ENCODE peak calls at places on chromosomes 16 and 17, in four cellular contexts. D, G, C and J are unnamed samples.

GRCh38 chr17:50155115-50155819 is 4.8 kb upstream of the PPP1R9B start:
- DNase-seq in D (no peak), G (no peak), C (peak), J (no peak)

GRCh38 chr17:9211133-9211765 is 189.9 kb downstream of the NTN1 start:
- DNase-seq in D (no peak), G (no peak), C (no peak), J (no peak)

GRCh38 chr17:13584701-13585080 is 17.0 kb downstream of the HS3ST3A1 start:
- DNase-seq in D (peak), G (no peak), C (no peak), J (no peak)

GRCh38 chr16:22001591-22001990 is 675 bp upstream of the PDZD9 start:
- DNase-seq in D (no peak), G (no peak), C (peak), J (no peak)

GRCh38 chr17:75155191-75155601 is 884 bp upstream of the JPT1 start:
- DNase-seq in D (peak), G (no peak), C (no peak), J (peak)

GRCh38 chr16:89871895-89872294 is 1.5 kb upstream of the TCF25 start:
- DNase-seq in D (no peak), G (no peak), C (no peak), J (no peak)

GRCh38 chr16:58882292-58882691 is 148.2 kb upstream of the GOT2 start:
- DNase-seq in D (no peak), G (no peak), C (no peak), J (no peak)

GRCh38 chr16:68396481-68396880 is 51.8 kb downstream of the SMPD3 start:
- DNase-seq in D (no peak), G (peak), C (peak), J (no peak)

GRCh38 chr16:73616186-73616585 is 568.3 kb upstream of the ZFHX3 start:
- DNase-seq in D (no peak), G (peak), C (peak), J (no peak)

GRCh38 chr16:27318399-27319256 is 4.9 kb downstream of the IL4R start:
- DNase-seq in D (no peak), G (peak), C (peak), J (no peak)

GRCh38 chr17:57604771-57605733 is 140.0 kb downstream of the CCDC182 start:
- DNase-seq in D (no peak), G (peak), C (peak), J (no peak)

GRCh38 chr16:27892879-27893278 is 170.6 kb downstream of the GSG1L start:
- DNase-seq in D (no peak), G (no peak), C (no peak), J (no peak)

GRCh38 chr17:67260051-67260987 is 15.3 kb upstream of the HELZ start:
- DNase-seq in D (no peak), G (no peak), C (peak), J (no peak)

GRCh38 chr17:13835151-13835550 is 233.4 kb upstream of the HS3ST3A1 start:
- DNase-seq in D (no peak), G (no peak), C (peak), J (no peak)

GRCh38 chr17:6325741-6326140 is 109.2 kb downstream of the AIPL1 start:
- DNase-seq in D (no peak), G (no peak), C (no peak), J (no peak)

GRCh38 chr16:70586731-70587130 is 59.6 kb upstream of the IL34 start:
- DNase-seq in D (no peak), G (no peak), C (no peak), J (no peak)

GRCh38 chr16:86925067-86925791 is 346.9 kb downstream of the FOXL1 start:
- DNase-seq in D (peak), G (no peak), C (peak), J (no peak)

GRCh38 chr16:71722801-71723536 is 1.5 kb downstream of the PHLPP2 start:
- DNase-seq in D (peak), G (peak), C (peak), J (no peak)

GRCh38 chr16:74740795-74741304 is 33.8 kb downstream of the FA2H start:
- DNase-seq in D (peak), G (no peak), C (peak), J (no peak)

GRCh38 chr16:70380205-70380918 is 33.7 kb downstream of the DDX19A start:
- DNase-seq in D (peak), G (peak), C (peak), J (no peak)

GRCh38 chr17:3678095-3678820 is 9.6 kb downstream of the EMC6 start:
- DNase-seq in D (no peak), G (no peak), C (no peak), J (no peak)

GRCh38 chr17:47611372-47612350 is 38.1 kb upstream of the KPNB1 start:
- DNase-seq in D (no peak), G (no peak), C (peak), J (no peak)

GRCh38 chr17:67390646-67391480 is 13.8 kb downstream of the PITPNC1 start:
- DNase-seq in D (peak), G (no peak), C (peak), J (peak)

GRCh38 chr16:56245197-56245596 is 53.9 kb downstream of the GNAO1 start:
- DNase-seq in D (peak), G (no peak), C (no peak), J (no peak)

GRCh38 chr17:77318491-77319210 is 177.9 kb downstream of the SEC14L1 start:
- DNase-seq in D (no peak), G (no peak), C (peak), J (no peak)

GRCh38 chr16:649646-650045 is 481 bp downstream of the WDR90 start:
- DNase-seq in D (no peak), G (peak), C (no peak), J (no peak)

GRCh38 chr17:66904760-66905637 is 59.5 kb upstream of the CACNG4 start:
- DNase-seq in D (peak), G (no peak), C (peak), J (peak)

GRCh38 chr17:66032082-66032712 is 159.7 kb downstream of the CEP112 start:
- DNase-seq in D (no peak), G (no peak), C (no peak), J (no peak)

GRCh38 chr17:8154608-8155152 is 2.5 kb upstream of the PER1 start:
- DNase-seq in D (no peak), G (no peak), C (peak), J (no peak)

GRCh38 chr16:27920391-27920891 is 143.1 kb downstream of the GSG1L start:
- DNase-seq in D (no peak), G (no peak), C (no peak), J (no peak)

GRCh38 chr17:30235386-30236296 is at the start of gene SLC6A4:
- DNase-seq in D (no peak), G (no peak), C (peak), J (no peak)

GRCh38 chr17:79562117-79562805 is 48.6 kb downstream of the RBFOX3 start:
- DNase-seq in D (no peak), G (no peak), C (no peak), J (no peak)

GRCh38 chr17:79630821-79631639 is 20.2 kb upstream of the RBFOX3 start:
- DNase-seq in D (no peak), G (no peak), C (no peak), J (no peak)

GRCh38 chr16:78570409-78571141 is 471.1 kb downstream of the WWOX start:
- DNase-seq in D (no peak), G (no peak), C (no peak), J (no peak)

GRCh38 chr16:11264155-11264832 is 4.8 kb downstream of the TNP2 start:
- DNase-seq in D (no peak), G (peak), C (no peak), J (no peak)

GRCh38 chr16:81263470-81264200 is 25.1 kb downstream of the BCO1 start:
- DNase-seq in D (no peak), G (no peak), C (peak), J (no peak)

GRCh38 chr17:36643086-36643685 is 41.8 kb downstream of the MRM1 start:
- DNase-seq in D (no peak), G (no peak), C (no peak), J (no peak)

GRCh38 chr17:32852811-32853210 is 24.1 kb downstream of the MYO1D start:
- DNase-seq in D (no peak), G (no peak), C (no peak), J (no peak)